ENCODE peak calls at places on chromosome X, in four cellular contexts. S is GM12878, R is cardiac muscle cell, U is fibroblast of mammary gland. I is an unnamed sample.
A peak's percentile ranks its signal among the peaks of the same experiment; 100 is the strongest.

GRCh38 chrX:12330841-12331240 is 192.6 kb downstream of the FRMPD4 start:
- DNase-seq in S (no peak), R (no peak), U (no peak), I (no peak)

GRCh38 chrX:12007881-12008280 is 130.4 kb upstream of the FRMPD4 start:
- DNase-seq in S (no peak), R (peak; percentile 75), U (peak; percentile 90), I (peak; percentile 79)

GRCh38 chrX:52852110-52852872 is 15.6 kb downstream of the XAGE3 start:
- DNase-seq in S (no peak), R (no peak), U (peak; percentile 30), I (peak; percentile 3)

GRCh38 chrX:107154787-107155620 is 36.4 kb upstream of the RBM41 start:
- DNase-seq in S (no peak), R (no peak), U (peak; percentile 59), I (peak; percentile 39)

GRCh38 chrX:46979340-46979739 is 67.1 kb downstream of the JADE3 start:
- DNase-seq in S (no peak), R (peak; percentile 65), U (peak; percentile 78), I (peak; percentile 73)

GRCh38 chrX:103254171-103254824 is 657 bp downstream of the TCEAL8 start:
- DNase-seq in S (peak; percentile 3), R (peak; percentile 43), U (peak; percentile 33), I (peak; percentile 40)

GRCh38 chrX:103889216-103889615 is 57.2 kb upstream of the RAB9B start:
- DNase-seq in S (no peak), R (no peak), U (no peak), I (no peak)

GRCh38 chrX:31223817-31224216 is 152.0 kb upstream of the FTHL17 start:
- DNase-seq in S (no peak), R (peak; percentile 55), U (peak; percentile 59), I (peak; percentile 58)

GRCh38 chrX:17552251-17552650 is 177.3 kb downstream of the NHS start:
- DNase-seq in S (no peak), R (peak; percentile 60), U (peak; percentile 66), I (peak; percentile 37)

GRCh38 chrX:2654436-2655340 is 36.4 kb upstream of the CD99 start:
- DNase-seq in S (no peak), R (no peak), U (no peak), I (no peak)

GRCh38 chrX:30593435-30594200 is 16.1 kb upstream of the TASL start:
- DNase-seq in S (no peak), R (no peak), U (no peak), I (no peak)

GRCh38 chrX:100648601-100649417 is 4.8 kb downstream of the SRPX2 start:
- DNase-seq in S (no peak), R (peak; percentile 81), U (peak; percentile 87), I (peak; percentile 91)

GRCh38 chrX:41313419-41313818 is 20.5 kb upstream of the DDX3X start:
- DNase-seq in S (no peak), R (no peak), U (peak; percentile 68), I (peak; percentile 71)

GRCh38 chrX:41010188-41010846 is 74.9 kb upstream of the USP9X start:
- DNase-seq in S (no peak), R (peak; percentile 98), U (peak; percentile 91), I (peak; percentile 86)

GRCh38 chrX:119981286-119982070 is 37.9 kb upstream of the NKAP start:
- DNase-seq in S (no peak), R (peak; percentile 43), U (peak; percentile 48), I (no peak)

GRCh38 chrX:118682258-118683014 is 45.0 kb upstream of the IL13RA1 start:
- DNase-seq in S (no peak), R (peak; percentile 24), U (no peak), I (no peak)

GRCh38 chrX:20414781-20415445 is 148.2 kb upstream of the RPS6KA3 start:
- DNase-seq in S (no peak), R (no peak), U (no peak), I (no peak)

GRCh38 chrX:101785142-101785541 is 125.5 kb upstream of the ARMCX2 start:
- DNase-seq in S (no peak), R (no peak), U (no peak), I (no peak)

GRCh38 chrX:53263597-53264094 is 17.7 kb downstream of the IQSEC2 start:
- DNase-seq in S (no peak), R (peak; percentile 22), U (peak; percentile 88), I (peak; percentile 52)

GRCh38 chrX:155864655-155865054 is 16.5 kb upstream of the VAMP7 start:
- DNase-seq in S (no peak), R (peak; percentile 6), U (peak; percentile 14), I (no peak)

GRCh38 chrX:86148024-86148511 is at the start of gene DACH2:
- DNase-seq in S (no peak), R (peak; percentile 64), U (peak; percentile 25), I (peak; percentile 49)

GRCh38 chrX:23333842-23334535 is 660 bp upstream of the PTCHD1 start:
- DNase-seq in S (no peak), R (no peak), U (no peak), I (no peak)

GRCh38 chrX:23332888-23333821 is 1.5 kb upstream of the PTCHD1 start:
- DNase-seq in S (no peak), R (no peak), U (no peak), I (no peak)

GRCh38 chrX:23332101-23332887 is 2.4 kb upstream of the PTCHD1 start:
- DNase-seq in S (no peak), R (no peak), U (no peak), I (no peak)

GRCh38 chrX:23334536-23334870 is at the start of gene PTCHD1:
- DNase-seq in S (no peak), R (no peak), U (no peak), I (no peak)

GRCh38 chrX:23334871-23335599 is 386 bp downstream of the PTCHD1 start:
- DNase-seq in S (no peak), R (no peak), U (no peak), I (no peak)
- H3K4me3 ChIP-seq in S (no peak overlapping the region), R (peak overlapping the region; percentile 36), U (no peak overlapping the region), I (peak overlapping the region; percentile 4)

DNA sequence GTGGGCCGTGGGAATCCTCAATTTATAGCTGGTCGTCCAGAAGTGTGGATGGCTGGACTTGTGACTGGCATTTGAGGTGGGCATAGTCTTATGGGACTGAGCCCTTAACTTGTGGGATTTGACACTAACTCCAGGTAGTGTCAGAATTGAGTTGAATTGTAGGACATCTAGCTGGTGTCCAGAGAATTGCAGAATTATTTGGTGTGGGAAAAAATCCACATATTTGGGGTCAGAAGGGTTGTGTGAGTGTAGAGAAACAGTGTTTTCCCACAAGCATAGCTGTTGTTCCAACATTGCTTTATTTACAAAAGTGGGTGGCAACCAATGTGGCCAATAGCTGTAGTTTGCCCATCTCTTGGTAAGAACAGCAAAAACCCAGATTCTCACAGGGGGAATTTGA is 91.3 kb downstream of the MOSPD2 start:
- DNase-seq in S (no peak), R (peak; percentile 5), U (peak; percentile 8), I (peak; percentile 37)
- TF ChIP-seq CTCF in S (no peak), R (peak; percentile 20), U (peak; percentile 7), I (peak; percentile 20)

DNA sequence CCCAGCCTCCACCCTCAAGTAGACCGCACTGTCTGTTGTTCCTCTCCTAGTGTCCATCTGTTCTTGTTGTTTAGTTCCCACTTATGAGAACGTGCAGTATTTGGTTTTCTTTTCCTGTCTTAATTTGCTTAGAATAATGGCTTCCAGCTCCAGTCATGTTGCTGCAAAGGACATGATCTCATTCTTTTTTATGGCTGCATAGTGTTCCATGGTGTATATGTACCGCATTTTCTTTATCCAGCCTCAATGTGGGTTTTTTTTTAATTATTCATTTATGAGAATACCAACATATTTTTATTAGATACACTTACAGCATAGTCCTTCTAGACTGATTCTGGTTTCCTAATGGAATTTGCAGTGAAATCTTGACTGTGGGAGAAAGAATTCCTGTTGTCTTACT is 1.3 kb downstream of the VMA21 start:
- DNase-seq in S (no peak), R (no peak), U (no peak), I (no peak)
- H3K4me3 ChIP-seq in S (peak overlapping the region; percentile 80), R (no peak overlapping the region), U (peak overlapping the region; percentile 76), I (no peak overlapping the region)

DNA sequence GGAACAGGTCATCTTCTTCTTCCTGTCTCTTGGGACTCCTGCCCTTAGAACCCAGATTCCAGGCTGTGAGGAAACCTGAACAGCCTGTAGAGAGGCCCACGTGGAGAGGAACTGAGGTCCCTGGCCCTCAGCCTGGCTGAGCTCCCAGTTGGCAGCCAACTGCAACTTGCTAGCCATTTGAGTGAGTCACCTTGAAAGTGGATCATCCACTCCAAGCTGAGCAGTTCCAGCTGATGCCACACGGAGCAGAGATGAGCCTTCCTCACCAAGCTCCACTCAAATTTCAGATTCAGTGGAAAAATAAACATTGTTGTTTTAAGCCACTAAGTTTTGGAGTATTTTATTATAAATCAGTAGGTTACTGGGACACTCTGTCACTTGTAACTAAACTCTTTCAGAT is 392.5 kb downstream of the BCOR start:
- DNase-seq in S (no peak), R (peak; percentile 92), U (peak; percentile 91), I (peak; percentile 90)
- TF ChIP-seq CTCF in S (no peak), R (peak; percentile 60), U (peak; percentile 69), I (peak; percentile 66)

DNA sequence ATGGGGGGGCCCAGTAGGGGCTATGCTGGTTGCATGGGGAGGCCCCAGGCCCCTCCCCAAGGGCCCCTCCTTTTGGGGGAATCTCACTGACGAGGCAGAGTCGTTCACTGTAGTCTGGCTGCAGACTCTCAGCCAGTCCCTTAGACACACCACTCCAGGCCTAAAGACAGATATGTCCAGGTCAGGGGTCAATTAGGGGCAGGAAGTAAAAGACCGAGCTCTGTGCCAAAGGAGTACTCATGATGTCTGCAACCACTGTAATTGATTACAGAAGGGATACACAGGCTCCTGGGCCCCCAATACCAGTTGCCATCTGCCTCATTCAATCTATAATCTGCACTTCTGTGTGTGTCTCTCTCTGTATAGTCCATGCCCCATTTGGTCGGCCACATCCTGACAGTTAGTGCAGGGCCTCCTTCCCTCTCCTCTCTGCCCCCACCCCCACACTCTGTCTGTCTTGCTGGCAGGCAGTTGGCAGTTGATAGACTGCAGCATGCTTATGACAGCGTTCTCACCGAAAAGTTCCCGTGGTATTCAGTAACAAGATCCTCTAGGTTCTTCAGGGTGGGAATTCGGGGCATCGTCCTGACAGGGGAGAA is 1.3 kb upstream of the CXorf65 start:
- DNase-seq in S (no peak), R (peak; percentile 4), U (no peak), I (no peak)
- H3K4me3 ChIP-seq in S (peak overlapping the region; percentile 84), R (no peak overlapping the region), U (no peak overlapping the region), I (no peak overlapping the region)

GRCh38 chrX:132940727-132941162 is 17.7 kb downstream of the HS6ST2 start:
- DNase-seq in S (no peak), R (no peak), U (no peak), I (no peak)
- TF ChIP-seq CTCF in S (no peak), R (no peak), U (peak; percentile 10), I (peak; percentile 25)

GRCh38 chrX:7204619-7205018 is 56.7 kb upstream of the PUDP start:
- DNase-seq in S (no peak), R (no peak), U (no peak), I (no peak)
- H3K4me3 ChIP-seq in S (no peak overlapping the region), R (no peak overlapping the region), U (no peak overlapping the region), I (no peak overlapping the region)

GRCh38 chrX:39438603-39439602 is 637.6 kb downstream of the MID1IP1 start:
- DNase-seq in S (no peak), R (no peak), U (no peak), I (no peak)
- TF ChIP-seq CTCF in S (peak; percentile 29), R (no peak), U (no peak), I (no peak)

DNA sequence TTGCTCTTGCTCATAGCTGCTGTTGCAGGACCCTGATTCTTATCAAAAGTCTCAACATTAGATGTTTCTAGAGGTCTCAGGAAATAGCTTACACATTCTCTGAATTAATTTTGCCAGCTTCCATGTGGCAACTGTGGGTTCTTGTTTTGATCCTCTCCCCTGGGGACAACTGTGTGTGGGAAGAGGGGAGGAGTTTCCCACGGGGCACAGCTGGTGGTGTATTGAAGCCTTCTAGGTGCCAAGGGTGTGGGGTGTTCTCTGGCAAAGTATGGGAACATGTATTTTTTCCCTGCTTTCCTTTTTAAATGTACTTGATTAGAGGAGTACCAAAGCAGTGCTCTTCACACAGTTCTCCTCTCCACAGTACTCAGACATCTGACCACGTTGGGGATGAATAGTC is 212.7 kb downstream of the RPA4 start:
- DNase-seq in S (no peak), R (peak; percentile 0), U (no peak), I (no peak)
- H3K4me3 ChIP-seq in S (no peak overlapping the region), R (no peak overlapping the region), U (no peak overlapping the region), I (no peak overlapping the region)